ENCODE peak calls at places on chromosomes 3 and 15, in six cellular contexts. E is brain microvascular endothelial cell; U is fibroblast of the aortic adventitia; Z is CD8-positive, alpha-beta T cell; B is AG10803; D is esophagus muscularis mucosa. K is an unnamed sample.
A peak's percentile ranks its signal among the peaks of the same experiment; 100 is the strongest.

GRCh38 chr15:58019503-58020376 is 45.8 kb downstream of the ALDH1A2 start:
- DNase-seq in E (peak; percentile 18), U (peak; percentile 11), D (no peak), B (peak; percentile 16), Z (no peak), K (no peak)

GRCh38 chr3:112136959-112137693 is 4.1 kb upstream of the GCSAM start:
- DNase-seq in Z (no peak), B (peak; percentile 24), E (peak; percentile 54), D (no peak), U (peak; percentile 19), K (no peak)

GRCh38 chr3:155070932-155071387 is 9.2 kb upstream of the MME start:
- DNase-seq in D (no peak), Z (no peak), U (peak; percentile 97), B (peak; percentile 99), E (peak; percentile 96), K (peak; percentile 91)

GRCh38 chr3:47515100-47515499 is 1.6 kb upstream of the ELP6 start:
- DNase-seq in D (no peak), Z (no peak), E (no peak), U (no peak), B (no peak), K (no peak)

GRCh38 chr15:74907277-74907870 is 723 bp upstream of the FAM219B start:
- DNase-seq in Z (no peak), U (no peak), D (no peak), B (no peak), E (no peak), K (no peak)

GRCh38 chr3:29693863-29694262 is 413.0 kb downstream of the RBMS3 start:
- DNase-seq in Z (no peak), D (no peak), E (peak; percentile 86), U (peak; percentile 97), B (peak; percentile 99), K (peak; percentile 58)

GRCh38 chr3:32077260-32078084 is 28.9 kb upstream of the GPD1L start:
- DNase-seq in U (no peak), Z (no peak), B (no peak), E (no peak), D (no peak), K (no peak)

GRCh38 chr15:66730168-66731014 is 28.4 kb downstream of the SMAD6 start:
- DNase-seq in D (no peak), E (peak; percentile 54), B (peak; percentile 65), U (peak; percentile 55), Z (no peak), K (no peak)

GRCh38 chr3:52801839-52802238 is 7.2 kb downstream of the ITIH3 start:
- DNase-seq in U (peak; percentile 10), B (peak; percentile 26), E (no peak), Z (no peak), D (no peak), K (no peak)

GRCh38 chr3:70108546-70108945 is 109.0 kb downstream of the SAMMSON start:
- DNase-seq in U (no peak), Z (no peak), E (no peak), D (no peak), B (no peak), K (no peak)

GRCh38 chr3:131350506-131350905 is 31.1 kb upstream of the NUDT16 start:
- DNase-seq in Z (no peak), B (peak; percentile 59), U (peak; percentile 40), D (no peak), E (no peak), K (no peak)

GRCh38 chr3:23495507-23495906 is 292.4 kb downstream of the UBE2E2 start:
- DNase-seq in U (peak; percentile 44), B (peak; percentile 58), Z (no peak), E (peak; percentile 50), D (no peak), K (no peak)

GRCh38 chr3:186060222-186060621 is 48.7 kb downstream of the ETV5 start:
- DNase-seq in B (no peak), U (no peak), Z (no peak), E (no peak), D (no peak), K (no peak)

GRCh38 chr3:154919226-154919625 is 160.9 kb upstream of the MME start:
- DNase-seq in B (no peak), U (no peak), D (no peak), E (no peak), Z (no peak), K (no peak)

GRCh38 chr3:16085410-16085809 is 89.1 kb upstream of the GALNT15 start:
- DNase-seq in D (no peak), B (peak; percentile 64), E (no peak), Z (no peak), U (peak; percentile 41), K (no peak)

GRCh38 chr15:95304116-95304873 is 1026.2 kb upstream of the NR2F2 start:
- DNase-seq in B (peak; percentile 29), U (peak; percentile 63), D (no peak), Z (no peak), E (no peak), K (no peak)

GRCh38 chr3:3447671-3448070 is 268.2 kb upstream of the CRBN start:
- DNase-seq in E (no peak), Z (no peak), B (no peak), D (no peak), U (no peak), K (no peak)

GRCh38 chr3:49519916-49520385 is 34.3 kb upstream of the BSN start:
- DNase-seq in B (no peak), U (no peak), D (no peak), Z (no peak), E (no peak), K (no peak)

GRCh38 chr3:125003369-125003853 is 52.4 kb downstream of the HEG1 start:
- DNase-seq in E (no peak), Z (no peak), D (no peak), U (peak; percentile 78), B (peak; percentile 68), K (no peak)

DNA sequence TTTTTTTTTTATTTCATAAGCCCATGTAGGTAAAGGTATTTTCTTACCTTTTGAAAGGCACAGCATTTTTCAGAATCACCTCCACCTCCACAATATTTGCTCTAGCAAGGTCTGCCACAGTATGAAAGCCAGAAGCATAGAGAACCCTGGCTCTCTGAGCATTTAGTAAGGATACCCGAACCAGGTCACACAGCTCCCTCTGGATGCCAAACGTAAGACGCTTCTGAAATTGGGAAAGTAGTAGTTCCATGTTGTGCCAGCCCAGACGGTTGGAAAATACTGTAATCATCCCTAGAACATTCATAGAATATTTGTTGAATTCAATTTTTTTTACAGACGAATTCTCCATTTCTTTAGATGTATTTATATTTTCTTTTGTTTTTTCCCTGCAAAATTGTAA is 52.4 kb downstream of the POLQ start:
- DNase-seq in Z (no peak), U (peak; percentile 22), B (peak; percentile 35), E (no peak), D (no peak), K (no peak)
- TF ChIP-seq CTCF in Z (no peak), U (no peak), B (peak; percentile 42), E (peak; percentile 34), D (no peak), K (peak; percentile 24)

GRCh38 chr15:63755162-63755561 is 78.6 kb downstream of the HERC1 start:
- DNase-seq in E (no peak), D (no peak), U (no peak), Z (no peak), B (no peak), K (no peak)

GRCh38 chr15:63749330-63749942 is 84.3 kb downstream of the HERC1 start:
- DNase-seq in B (no peak), U (no peak), Z (no peak), E (no peak), D (no peak), K (no peak)

GRCh38 chr15:63752979-63753378 is 80.8 kb downstream of the HERC1 start:
- DNase-seq in E (no peak), U (no peak), Z (no peak), B (no peak), D (no peak), K (no peak)

DNA sequence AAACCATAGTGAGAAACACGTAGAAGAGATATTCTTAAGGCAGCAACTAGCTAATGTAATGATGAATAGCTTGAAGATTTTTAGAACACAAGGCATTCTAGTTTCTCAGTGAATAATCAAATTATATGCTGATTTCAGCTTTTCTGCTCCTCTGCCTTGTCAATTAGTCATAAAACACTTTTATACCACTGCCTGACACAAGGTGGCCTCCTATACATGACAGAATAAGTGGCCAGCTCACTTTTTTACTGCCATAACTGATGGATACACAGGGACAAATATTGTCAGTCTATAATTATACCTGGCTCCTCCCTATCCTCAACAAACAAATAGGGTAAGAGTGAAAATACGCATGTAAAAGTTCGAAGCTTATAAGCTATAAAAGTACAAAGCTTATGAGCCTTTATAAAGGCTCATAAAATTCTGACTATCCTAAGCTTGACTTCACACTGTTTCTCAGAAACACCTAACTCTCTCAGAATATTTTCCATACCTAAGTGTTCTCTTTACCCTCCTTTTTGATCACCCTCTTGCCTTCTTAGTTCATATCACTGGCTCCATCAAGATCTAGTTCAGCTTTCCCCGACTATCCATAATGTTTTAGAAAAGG is 81.6 kb downstream of the HERC1 start:
- DNase-seq in Z (peak; percentile 18), U (peak; percentile 70), B (peak; percentile 58), E (peak; percentile 67), D (no peak), K (peak; percentile 32)
- TF ChIP-seq CTCF in Z (peak; percentile 85), U (peak; percentile 75), B (peak; percentile 80), E (peak; percentile 68), D (peak; percentile 75), K (peak; percentile 71)

GRCh38 chr3:129003578-129004112 is 2.5 kb downstream of the EFCC1 start:
- DNase-seq in D (no peak), U (no peak), B (no peak), Z (peak; percentile 38), E (no peak), K (no peak)
- TF ChIP-seq CTCF in D (peak; percentile 26), U (no peak), B (no peak), Z (peak; percentile 34), E (no peak), K (no peak)

DNA sequence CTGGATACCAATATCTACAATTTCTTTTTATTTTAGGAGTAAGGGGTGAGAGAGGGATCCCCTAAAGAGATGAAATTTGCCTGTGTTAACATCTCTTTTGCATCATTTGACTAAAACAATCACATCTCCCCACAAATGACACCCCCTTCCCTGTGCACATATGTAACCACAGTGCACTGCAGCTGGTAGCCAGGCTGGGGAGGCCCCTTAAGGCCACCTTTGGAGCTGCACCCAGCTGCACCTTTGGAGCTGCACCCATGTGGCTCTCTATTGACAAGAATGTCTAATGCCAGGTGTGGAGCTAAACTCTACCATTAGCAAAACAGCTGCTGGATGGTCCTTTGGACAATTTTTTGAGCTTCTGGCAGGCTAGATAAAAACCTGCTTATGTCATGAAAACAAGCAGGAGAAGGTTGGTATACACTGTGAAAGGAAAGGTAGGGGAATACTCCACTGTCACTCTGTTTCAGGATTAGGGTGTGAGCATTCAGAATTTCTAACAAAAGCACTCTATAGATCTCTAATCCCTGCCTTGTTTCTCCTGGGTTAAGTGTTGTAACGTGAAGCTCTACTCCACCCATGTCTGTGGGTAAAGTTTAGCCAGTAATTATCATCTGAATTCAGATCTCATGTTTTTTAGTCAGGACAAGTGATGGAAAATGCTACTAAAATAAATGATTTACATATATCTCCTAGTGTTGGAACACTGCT is 52.1 kb downstream of the TFG start:
- DNase-seq in Z (no peak), U (no peak), B (no peak), E (no peak), D (no peak), K (no peak)
- TF ChIP-seq CTCF in Z (no peak), U (peak; percentile 19), B (peak; percentile 15), E (peak; percentile 53), D (peak; percentile 3), K (no peak)

GRCh38 chr15:76340802-76341365 is 4.3 kb downstream of the ISL2 start:
- DNase-seq in E (no peak), U (no peak), B (no peak), D (no peak), Z (peak; percentile 27), K (no peak)
- TF ChIP-seq CTCF in E (peak; percentile 56), U (no peak), B (peak; percentile 30), D (no peak), Z (no peak), K (no peak)